ENCODE peak calls at places on chromosomes 11 and 22, in six cellular contexts. M, Z, Y, W, K and B are unnamed samples.

GRCh38 chr11:119125849-119126248 is 4.5 kb downstream of the HINFP start:
- DNase-seq in W (no peak), Z (no peak), M (no peak), Y (no peak), K (no peak), B (no peak)

GRCh38 chr11:32487270-32487669 is 51.9 kb upstream of the WT1 start:
- DNase-seq in Y (no peak), M (no peak), K (no peak), W (no peak), Z (no peak), B (no peak)

GRCh38 chr22:33569547-33569946 is 350.7 kb downstream of the LARGE1 start:
- DNase-seq in K (no peak), W (no peak), Y (no peak), M (no peak), Z (no peak), B (no peak)

GRCh38 chr22:44930711-44931035 is 79.1 kb downstream of the PHF21B start:
- DNase-seq in W (no peak), M (no peak), K (no peak), Z (no peak), Y (no peak), B (no peak)

GRCh38 chr11:24635588-24636290 is 138.9 kb downstream of the LUZP2 start:
- DNase-seq in K (peak), M (no peak), Y (no peak), W (no peak), Z (no peak), B (no peak)

GRCh38 chr11:1946812-1947480 is at the start of gene MRPL23:
- DNase-seq in Y (peak), W (no peak), M (no peak), Z (no peak), K (no peak), B (no peak)

GRCh38 chr22:47297261-47298016 is 535.0 kb downstream of the TBC1D22A start:
- DNase-seq in Z (no peak), K (no peak), M (no peak), Y (no peak), W (no peak), B (peak)

GRCh38 chr11:85772700-85773099 is 38.2 kb downstream of the SYTL2 start:
- DNase-seq in K (no peak), Z (no peak), W (no peak), M (no peak), Y (no peak), B (no peak)

GRCh38 chr11:63872833-63873201 is 33.9 kb downstream of the MARK2 start:
- DNase-seq in K (no peak), Z (no peak), Y (no peak), M (no peak), W (no peak), B (no peak)

GRCh38 chr22:33811208-33811607 is 109.1 kb downstream of the LARGE1 start:
- DNase-seq in K (no peak), Y (no peak), M (no peak), Z (no peak), W (no peak), B (no peak)

GRCh38 chr11:66081505-66081904 is 11.4 kb downstream of the PACS1 start:
- DNase-seq in Z (no peak), Y (peak), W (no peak), K (peak), M (peak), B (no peak)

GRCh38 chr11:131975624-131976420 is 605.4 kb downstream of the NTM start:
- DNase-seq in K (no peak), M (no peak), W (no peak), Y (no peak), Z (no peak), B (no peak)

GRCh38 chr11:24617856-24618255 is 121.0 kb downstream of the LUZP2 start:
- DNase-seq in Z (no peak), K (no peak), M (no peak), Y (no peak), W (no peak), B (no peak)

GRCh38 chr11:14908214-14908880 is 16.3 kb upstream of the CYP2R1 start:
- DNase-seq in W (no peak), Z (no peak), K (peak), Y (peak), M (no peak), B (no peak)

GRCh38 chr11:61617515-61617914 is 36.6 kb upstream of the SYT7 start:
- DNase-seq in M (no peak), Y (no peak), K (no peak), W (no peak), Z (no peak), B (no peak)

GRCh38 chr22:36287881-36288515 is 35.1 kb downstream of the APOL1 start:
- DNase-seq in M (no peak), K (no peak), Z (no peak), Y (no peak), W (no peak), B (no peak)

GRCh38 chr11:14001597-14001996 is 39.1 kb downstream of the SPON1 start:
- DNase-seq in Y (no peak), W (no peak), M (no peak), K (no peak), Z (no peak), B (no peak)

GRCh38 chr11:9160166-9160565 is 68.8 kb upstream of the SCUBE2 start:
- DNase-seq in K (no peak), W (no peak), Z (no peak), M (no peak), Y (no peak), B (no peak)

GRCh38 chr11:60872952-60873524 is 5.7 kb downstream of the ZP1 start:
- DNase-seq in Z (peak), W (no peak), K (peak), M (no peak), Y (no peak), B (no peak)

GRCh38 chr11:6926208-6927029 is at the start of gene ZNF215:
- DNase-seq in M (peak), W (peak), K (peak), Z (peak), Y (peak), B (peak)

GRCh38 chr11:126592496-126593410 is 237.3 kb downstream of the ST3GAL4 start:
- DNase-seq in Y (no peak), M (no peak), W (no peak), Z (no peak), K (no peak), B (no peak)

GRCh38 chr11:61378713-61379313 is 13.6 kb upstream of the TMEM216 start:
- DNase-seq in Y (no peak), W (no peak), M (peak), K (peak), Z (peak), B (no peak)

DNA sequence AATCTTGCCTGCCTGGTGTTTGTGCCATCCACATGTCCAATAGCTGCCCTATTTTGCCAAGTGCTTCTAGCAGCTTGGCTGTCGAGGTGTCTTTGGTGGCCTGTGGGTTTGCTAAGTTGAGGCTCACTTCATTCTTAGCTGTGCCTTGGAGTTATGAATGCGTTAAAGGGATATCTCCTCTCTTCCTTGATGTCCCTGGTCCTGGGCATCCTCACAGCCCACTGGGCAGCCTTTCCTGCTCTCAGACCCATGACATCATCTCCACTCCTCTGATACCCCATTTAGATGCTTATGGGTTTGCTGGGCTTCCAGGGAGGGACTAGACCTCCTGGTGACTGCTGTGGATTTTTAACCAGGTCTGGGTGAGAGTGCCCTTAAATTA is 1.3 kb downstream of the LDLRAD3 start:
- DNase-seq in Z (no peak), M (no peak), K (no peak), Y (no peak), W (no peak), B (no peak)
- H3K4me3 ChIP-seq in Z (peak), M (peak), K (peak), Y (peak), W (peak), B (peak)

GRCh38 chr11:35141538-35141937 is 2.6 kb downstream of the CD44 start:
- DNase-seq in W (no peak), M (peak), Y (peak), K (no peak), Z (no peak), B (peak)
- H3K4me3 ChIP-seq in W (no peak), M (peak), Y (peak), K (no peak), Z (peak), B (peak)

DNA sequence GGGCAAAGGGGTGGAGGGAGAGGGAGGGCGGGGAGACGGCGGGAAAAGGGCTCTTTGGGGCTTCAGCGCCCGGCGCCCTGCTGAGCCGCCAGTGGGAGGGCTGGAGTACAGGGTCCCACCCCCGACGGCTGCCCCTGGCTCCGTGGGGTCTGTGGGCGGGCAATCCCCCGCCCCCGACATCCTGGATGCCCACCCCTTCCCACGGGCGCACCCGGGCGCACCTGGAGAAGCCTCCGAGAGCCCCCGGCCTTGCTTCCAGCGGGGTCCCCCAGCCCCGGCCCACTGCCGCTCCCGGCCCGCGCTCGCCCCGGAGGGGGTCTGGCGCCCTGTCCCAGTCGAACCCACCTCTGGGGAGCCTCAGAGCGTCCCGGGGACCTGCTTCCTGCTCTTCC is 394 bp downstream of the CHRM4 start:
- DNase-seq in Z (no peak), K (no peak), W (no peak), M (no peak), Y (no peak), B (no peak)
- H3K4me3 ChIP-seq in Z (no peak), K (no peak), W (peak), M (no peak), Y (peak), B (peak)

DNA sequence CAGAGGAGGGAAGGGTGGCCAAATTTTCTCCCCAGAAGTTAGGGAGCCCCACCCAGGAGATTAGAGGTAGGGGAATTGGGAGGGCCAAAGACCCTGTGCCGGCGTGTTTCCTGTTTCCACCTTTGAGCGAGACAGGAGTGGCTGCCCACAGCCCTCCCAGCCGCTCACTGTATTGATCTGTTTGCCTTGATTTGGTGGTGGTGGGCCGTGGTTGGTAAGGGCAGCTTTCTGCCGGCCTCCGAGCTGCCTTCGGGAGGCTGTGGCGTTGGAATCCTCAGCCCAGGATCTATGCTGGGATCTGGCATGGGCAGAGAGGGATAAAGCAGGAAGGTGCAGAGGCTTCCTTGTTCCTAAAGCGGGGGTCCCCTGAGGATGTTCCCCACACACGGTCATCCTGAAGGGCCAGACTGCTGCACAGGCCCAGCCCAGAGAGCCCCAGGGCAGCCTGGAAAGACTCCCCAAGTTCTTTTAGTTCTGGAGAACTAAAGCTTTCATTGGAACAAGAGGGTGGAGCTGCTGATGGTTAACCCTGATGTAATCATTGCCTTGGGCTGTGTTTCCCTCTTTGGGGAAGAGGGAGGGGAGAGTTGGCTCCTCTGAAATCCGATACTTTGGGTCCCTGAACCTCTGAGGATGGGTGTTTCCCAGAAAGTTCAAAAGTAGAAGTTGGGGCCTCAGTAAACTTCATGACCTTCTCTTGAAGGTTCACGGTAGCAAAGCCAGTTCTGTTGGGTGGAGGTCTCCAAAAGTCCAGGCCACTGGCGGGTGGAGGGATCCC is 7.2 kb downstream of the FAM83F start:
- DNase-seq in Z (no peak), M (no peak), Y (no peak), K (no peak), W (no peak), B (no peak)
- H3K4me3 ChIP-seq in Z (no peak), M (no peak), Y (no peak), K (no peak), W (no peak), B (no peak)

DNA sequence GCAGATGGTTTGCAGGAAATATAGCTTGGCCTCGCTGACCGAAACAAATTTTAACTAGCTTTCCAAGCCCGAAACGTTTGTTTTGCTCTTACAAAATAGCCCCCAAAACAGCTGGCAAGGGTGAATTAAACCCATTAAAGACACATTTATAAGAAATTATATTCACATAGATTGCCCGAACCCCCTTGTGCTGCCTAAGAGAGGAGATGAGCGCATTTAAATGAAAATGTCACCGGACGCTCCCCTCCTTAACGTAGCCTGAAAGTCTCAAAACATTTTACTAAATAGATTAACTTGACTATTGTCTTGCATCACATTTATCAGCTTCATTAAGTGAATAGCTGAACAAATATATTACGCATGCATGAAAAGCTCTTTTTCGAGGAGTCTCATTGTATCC is 3.9 kb upstream of the DBX1 start:
- DNase-seq in Y (no peak), Z (no peak), W (no peak), M (no peak), K (no peak), B (no peak)
- H3K4me3 ChIP-seq in Y (no peak), Z (no peak), W (no peak), M (peak), K (no peak), B (peak)

GRCh38 chr22:37818397-37819099 is 4.6 kb upstream of the GALR3 start:
- DNase-seq in Z (no peak), Y (no peak), K (peak), W (no peak), M (no peak), B (no peak)

GRCh38 chr22:37812869-37813678 is 5.3 kb downstream of the GCAT start:
- DNase-seq in W (no peak), K (no peak), M (no peak), Y (no peak), Z (no peak), B (no peak)

GRCh38 chr22:37816543-37817180 is 6.5 kb upstream of the GALR3 start:
- DNase-seq in K (no peak), Y (no peak), Z (no peak), M (no peak), W (no peak), B (no peak)

GRCh38 chr22:37817705-37818311 is 5.4 kb upstream of the GALR3 start:
- DNase-seq in M (peak), Y (peak), Z (peak), W (peak), K (peak), B (peak)

DNA sequence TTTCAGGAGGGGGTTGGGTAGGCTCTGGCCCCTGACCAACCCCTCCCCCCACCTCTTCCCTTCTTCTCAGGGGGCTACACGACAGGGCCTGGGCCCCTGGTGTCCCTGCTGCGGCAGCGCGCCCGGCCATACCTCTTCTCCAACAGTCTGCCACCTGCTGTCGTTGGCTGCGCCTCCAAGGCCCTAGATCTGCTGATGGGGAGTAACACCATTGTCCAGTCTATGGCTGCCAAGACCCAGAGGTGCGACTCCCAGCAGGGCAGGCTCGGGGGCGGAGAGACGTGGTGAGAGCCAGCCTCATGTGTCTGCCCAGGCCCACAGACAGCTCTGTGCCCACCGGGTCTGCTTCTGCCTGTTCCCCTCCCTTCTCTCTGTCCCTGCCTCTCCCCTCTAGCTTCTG is 7.6 kb upstream of the GALR3 start:
- DNase-seq in M (no peak), W (no peak), K (no peak), Z (no peak), Y (no peak), B (no peak)
- H3K4me3 ChIP-seq in M (no peak), W (no peak), K (no peak), Z (no peak), Y (no peak), B (no peak)